ENCODE peak calls at places on chromosome 11, in six cellular contexts. V, J, E, M, U and B are unnamed samples.

GRCh38 chr11:62851807-62852522 is 12.6 kb upstream of the WDR74 start:
- DNase-seq in V (no peak), J (no peak), E (no peak), M (no peak), U (no peak), B (no peak)

GRCh38 chr11:122334546-122335375 is 218.7 kb upstream of the BLID start:
- DNase-seq in V (no peak), J (no peak), E (peak), M (no peak), U (no peak), B (no peak)

GRCh38 chr11:77140231-77140959 is 12.3 kb downstream of the MYO7A start:
- DNase-seq in V (no peak), J (no peak), E (peak), M (no peak), U (no peak), B (no peak)

GRCh38 chr11:65780770-65781151 is at the start of gene AP5B1:
- DNase-seq in V (peak), J (no peak), E (peak), M (no peak), U (peak), B (no peak)

GRCh38 chr11:65353900-65354264 is 669 bp upstream of the TIGD3 start:
- DNase-seq in V (no peak), J (no peak), E (no peak), M (no peak), U (no peak), B (no peak)

GRCh38 chr11:1146311-1146864 is 11.4 kb upstream of the MUC5AC start:
- DNase-seq in V (no peak), J (no peak), E (no peak), M (no peak), U (no peak), B (no peak)

GRCh38 chr11:68038718-68039525 is at the start of gene TCIRG1:
- DNase-seq in V (peak), J (no peak), E (peak), M (peak), U (peak), B (no peak)

GRCh38 chr11:118610220-118610772 is 2.9 kb downstream of the PHLDB1 start:
- DNase-seq in V (no peak), J (no peak), E (no peak), M (no peak), U (peak), B (no peak)

GRCh38 chr11:77547863-77548551 is 41.7 kb upstream of the AQP11 start:
- DNase-seq in V (peak), J (peak), E (peak), M (peak), U (no peak), B (peak)

GRCh38 chr11:64181506-64182411 is 4.2 kb upstream of the STIP1 start:
- DNase-seq in V (peak), J (peak), E (peak), M (peak), U (peak), B (no peak)

GRCh38 chr11:61728940-61729219 is 23.6 kb upstream of the MYRF start:
- DNase-seq in V (peak), J (peak), E (peak), M (no peak), U (no peak), B (peak)

GRCh38 chr11:33874910-33875490 is 16.9 kb downstream of the LMO2 start:
- DNase-seq in V (no peak), J (no peak), E (no peak), M (no peak), U (no peak), B (no peak)

GRCh38 chr11:93089474-93090102 is 108.2 kb downstream of the SLC36A4 start:
- DNase-seq in V (peak), J (peak), E (peak), M (no peak), U (no peak), B (peak)

GRCh38 chr11:68066742-68067141 is 27.9 kb downstream of the TCIRG1 start:
- DNase-seq in V (peak), J (no peak), E (no peak), M (no peak), U (no peak), B (no peak)

GRCh38 chr11:70491696-70492472 is 93.6 kb downstream of the CTTN start:
- DNase-seq in V (no peak), J (no peak), E (no peak), M (no peak), U (peak), B (no peak)

GRCh38 chr11:119236490-119236889 is 30.4 kb downstream of the CBL start:
- DNase-seq in V (no peak), J (peak), E (peak), M (no peak), U (no peak), B (no peak)

GRCh38 chr11:17343907-17344306 is 7.7 kb upstream of the NCR3LG1 start:
- DNase-seq in V (peak), J (no peak), E (peak), M (no peak), U (no peak), B (no peak)

GRCh38 chr11:77121096-77121640 is 6.9 kb upstream of the MYO7A start:
- DNase-seq in V (no peak), J (no peak), E (no peak), M (no peak), U (no peak), B (no peak)

GRCh38 chr11:127895776-127896175 is 691.6 kb downstream of the ETS1 start:
- DNase-seq in V (no peak), J (no peak), E (no peak), M (no peak), U (no peak), B (no peak)

GRCh38 chr11:90326647-90327046 is 103.8 kb upstream of the CHORDC1 start:
- DNase-seq in V (no peak), J (no peak), E (no peak), M (no peak), U (no peak), B (no peak)

GRCh38 chr11:17277024-17277584 is 565 bp downstream of the NUCB2 start:
- DNase-seq in V (peak), J (no peak), E (peak), M (no peak), U (no peak), B (no peak)

GRCh38 chr11:115220423-115220822 is 283.8 kb downstream of the CADM1 start:
- DNase-seq in V (no peak), J (no peak), E (no peak), M (no peak), U (no peak), B (no peak)
- TF ChIP-seq CTCF in V (no peak), J (no peak), E (no peak), M (no peak), U (no peak), B (no peak)

GRCh38 chr11:120630100-120630499 is 118.6 kb downstream of the GRIK4 start:
- DNase-seq in V (no peak), J (no peak), E (no peak), M (no peak), U (no peak), B (no peak)

GRCh38 chr11:120629407-120629806 is 117.9 kb downstream of the GRIK4 start:
- DNase-seq in V (no peak), J (no peak), E (no peak), M (no peak), U (no peak), B (no peak)

GRCh38 chr11:120634706-120635105 is 123.2 kb downstream of the GRIK4 start:
- DNase-seq in V (no peak), J (no peak), E (no peak), M (no peak), U (no peak), B (no peak)

GRCh38 chr11:120633630-120634374 is 122.3 kb downstream of the GRIK4 start:
- DNase-seq in V (no peak), J (no peak), E (no peak), M (no peak), U (no peak), B (no peak)

DNA sequence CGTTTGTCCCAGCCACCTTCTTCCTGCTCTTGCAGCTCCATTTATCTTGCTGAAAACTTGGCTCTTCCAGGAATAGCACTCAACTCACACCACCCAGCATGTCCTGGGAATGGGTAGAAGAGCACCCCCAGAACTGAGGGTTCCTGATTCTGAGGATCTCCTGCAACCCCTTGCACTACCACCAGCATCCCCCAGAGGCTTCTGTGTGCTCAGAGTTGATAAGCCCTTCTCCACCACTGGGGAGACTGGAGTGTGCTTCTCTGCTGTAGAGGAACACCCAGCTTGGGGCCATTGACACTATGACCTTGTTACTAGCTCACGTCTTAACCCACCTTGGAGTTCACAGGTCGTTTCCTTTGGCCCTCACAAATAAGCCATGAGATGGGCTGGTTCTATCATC is 121.0 kb downstream of the GRIK4 start:
- DNase-seq in V (no peak), J (no peak), E (no peak), M (no peak), U (no peak), B (no peak)
- TF ChIP-seq CTCF in V (peak), J (peak), E (peak), M (no peak), U (no peak), B (peak)

GRCh38 chr11:95788921-95789505 is 569 bp downstream of the FAM76B start:
- DNase-seq in V (peak), J (no peak), E (peak), M (peak), U (no peak), B (no peak)
- TF ChIP-seq CTCF in V (peak), J (peak), E (peak), M (peak), U (no peak), B (peak)

GRCh38 chr11:43802509-43802908 is 78.1 kb upstream of the ALKBH3 start:
- DNase-seq in V (no peak), J (no peak), E (peak), M (no peak), U (no peak), B (no peak)
- TF ChIP-seq CTCF in V (peak), J (peak), E (peak), M (peak), U (no peak), B (peak)

GRCh38 chr11:46489668-46490560 is 98.3 kb upstream of the CHRM4 start:
- DNase-seq in V (peak), J (peak), E (peak), M (peak), U (no peak), B (no peak)
- TF ChIP-seq CTCF in V (peak), J (peak), E (peak), M (peak), U (no peak), B (peak)

DNA sequence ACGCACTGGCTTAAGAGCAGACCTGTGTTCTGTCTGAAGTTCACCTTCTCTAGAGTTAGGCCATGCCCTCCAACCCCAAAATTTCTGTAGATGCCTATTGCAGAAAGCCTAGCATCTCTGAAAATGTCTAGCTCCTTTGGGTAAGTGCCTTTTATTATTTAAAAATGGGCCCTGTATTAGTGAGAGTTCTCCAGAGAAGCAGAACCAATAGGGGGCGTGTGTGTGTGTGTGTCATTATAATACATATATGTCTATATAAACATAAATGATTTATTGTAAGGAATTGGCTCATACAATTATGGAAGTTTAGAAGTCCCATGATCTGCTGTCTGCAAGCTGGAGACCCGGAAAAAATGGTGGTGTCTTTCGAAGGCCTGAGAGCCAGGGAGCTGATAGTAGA is 144.7 kb downstream of the TTC17 start:
- DNase-seq in V (no peak), J (no peak), E (no peak), M (no peak), U (no peak), B (no peak)
- TF ChIP-seq CTCF in V (peak), J (peak), E (no peak), M (no peak), U (no peak), B (peak)

GRCh38 chr11:103877221-103877620 is 159.2 kb upstream of the DDI1 start:
- DNase-seq in V (peak), J (no peak), E (peak), M (no peak), U (no peak), B (no peak)
- TF ChIP-seq CTCF in V (peak), J (no peak), E (no peak), M (no peak), U (no peak), B (peak)

DNA sequence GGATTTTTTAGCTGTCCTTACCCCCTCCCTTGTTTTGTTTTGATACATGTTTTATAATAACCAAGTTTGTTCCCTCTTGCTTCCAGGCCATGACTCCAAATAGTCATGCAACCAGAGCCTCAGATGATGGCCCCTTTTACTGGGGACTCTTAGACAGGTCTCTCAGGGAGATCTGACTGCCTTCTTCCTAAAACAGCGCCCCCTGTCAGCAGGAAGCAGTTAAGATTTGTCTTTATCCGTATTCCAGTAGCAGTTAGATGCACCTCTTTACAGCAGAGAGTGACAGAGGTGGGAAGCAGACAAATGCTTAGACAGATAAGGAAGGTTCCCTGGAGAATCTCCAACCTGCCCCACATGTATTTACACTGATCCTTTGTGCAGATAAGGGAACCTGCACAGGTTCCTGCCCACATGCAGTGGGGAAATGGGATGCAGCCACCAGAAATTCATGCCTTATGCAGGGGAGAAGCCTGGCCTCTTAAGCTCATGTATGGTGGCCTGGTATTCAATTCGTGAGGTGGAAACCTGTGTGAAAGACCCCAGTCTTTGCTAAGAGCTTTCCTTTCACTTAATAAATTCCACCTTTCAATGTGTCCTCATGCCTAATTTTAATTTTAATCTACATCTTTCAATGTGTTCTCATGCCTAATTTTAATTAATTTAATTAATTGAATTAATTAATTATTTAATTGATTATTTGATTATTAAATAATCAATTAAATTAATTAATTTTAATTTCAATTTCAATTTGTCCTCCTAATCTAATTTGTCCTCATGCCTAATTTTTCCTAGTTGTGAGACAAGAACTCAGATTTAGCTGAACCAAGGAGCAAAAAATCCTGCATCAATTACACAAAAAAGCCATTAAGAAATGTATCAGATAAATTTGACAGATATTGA is 11.5 kb upstream of the GLYAT start:
- DNase-seq in V (no peak), J (no peak), E (no peak), M (no peak), U (no peak), B (no peak)
- TF ChIP-seq CTCF in V (no peak), J (peak), E (no peak), M (no peak), U (no peak), B (peak)